ENCODE peak calls at places on chromosomes 16 and 17, in five cellular contexts. B, K, I, C and A are unnamed samples.

GRCh38 chr17:82367724-82368524 is 3.6 kb upstream of the UTS2R start:
- DNase-seq in K (no peak), B (peak), C (peak), I (peak), A (peak)

GRCh38 chr16:61263400-61263799 is 772.8 kb downstream of the CDH8 start:
- DNase-seq in C (no peak), B (no peak), K (no peak), I (no peak), A (peak)

GRCh38 chr17:8053600-8053999 is 14.7 kb downstream of the ALOX15B start:
- DNase-seq in C (no peak), B (no peak), I (no peak), K (no peak), A (no peak)

GRCh38 chr16:9813665-9814064 is 368.6 kb downstream of the GRIN2A start:
- DNase-seq in C (no peak), K (no peak), B (no peak), I (no peak), A (no peak)

GRCh38 chr17:10812674-10813073 is 8.8 kb upstream of the TMEM238L start:
- DNase-seq in C (no peak), I (no peak), K (no peak), B (no peak), A (no peak)

GRCh38 chr16:57614546-57615343 is 13.7 kb upstream of the ADGRG1 start:
- DNase-seq in B (no peak), I (no peak), K (no peak), C (no peak), A (no peak)

GRCh38 chr16:77414752-77415231 is 20.0 kb downstream of the ADAMTS18 start:
- DNase-seq in I (no peak), C (no peak), K (no peak), B (no peak), A (no peak)

GRCh38 chr17:30819941-30820705 is 4.4 kb downstream of the CRLF3 start:
- DNase-seq in K (no peak), I (no peak), B (no peak), C (no peak), A (no peak)

GRCh38 chr17:21119247-21119944 is 7.4 kb upstream of the DHRS7B start:
- DNase-seq in C (peak), I (peak), K (no peak), B (no peak), A (peak)

GRCh38 chr17:62892870-62893338 is 73.1 kb upstream of the TANC2 start:
- DNase-seq in C (no peak), B (no peak), I (peak), K (no peak), A (peak)

GRCh38 chr16:9159839-9160550 is 68.6 kb downstream of the HAPSTR1 start:
- DNase-seq in B (peak), C (peak), I (peak), K (peak), A (peak)

GRCh38 chr17:68961204-68961893 is 6.2 kb upstream of the ABCA8 start:
- DNase-seq in B (no peak), I (no peak), K (no peak), C (no peak), A (no peak)

GRCh38 chr17:56599093-56599492 is 5.6 kb downstream of the NOG start:
- DNase-seq in C (no peak), B (no peak), K (no peak), I (no peak), A (no peak)

GRCh38 chr17:7887482-7888183 is 956 bp upstream of the CHD3 start:
- DNase-seq in C (peak), B (no peak), K (peak), I (peak), A (peak)

GRCh38 chr16:49528035-49528434 is 154.4 kb downstream of the C16orf78 start:
- DNase-seq in K (no peak), B (no peak), I (no peak), C (no peak), A (no peak)

GRCh38 chr16:66387817-66388332 is 21.4 kb downstream of the CDH5 start:
- DNase-seq in I (peak), C (no peak), B (no peak), K (no peak), A (no peak)

GRCh38 chr17:82687375-82687861 is 11.1 kb downstream of the RAB40B start:
- DNase-seq in I (no peak), K (peak), C (no peak), B (no peak), A (no peak)

GRCh38 chr16:69522732-69523404 is 42.9 kb upstream of the NFAT5 start:
- DNase-seq in C (peak), K (no peak), I (peak), B (no peak), A (peak)

GRCh38 chr17:27419156-27419555 is 37.1 kb upstream of the KSR1 start:
- DNase-seq in I (no peak), B (no peak), K (no peak), C (no peak), A (no peak)

GRCh38 chr16:11052080-11052808 is 107.9 kb downstream of the CLEC16A start:
- DNase-seq in B (no peak), K (peak), C (no peak), I (no peak), A (no peak)

GRCh38 chr17:8326591-8327583 is 12.8 kb upstream of the ODF4 start:
- DNase-seq in C (no peak), K (no peak), B (no peak), I (no peak), A (peak)

GRCh38 chr16:642189-643049 is 791 bp downstream of the MCRIP2 start:
- DNase-seq in B (no peak), I (peak), C (peak), K (no peak), A (peak)

GRCh38 chr16:52469091-52469490 is 77.9 kb downstream of the TOX3 start:
- DNase-seq in C (no peak), B (no peak), I (no peak), K (no peak), A (no peak)

GRCh38 chr16:25018972-25019617 is 3.9 kb upstream of the ARHGAP17 start:
- DNase-seq in B (no peak), K (peak), I (no peak), C (no peak), A (no peak)

GRCh38 chr17:58352843-58353719 is 1.1 kb upstream of the SUPT4H1 start:
- DNase-seq in I (no peak), K (no peak), B (no peak), C (no peak), A (peak)

GRCh38 chr16:76639685-76640289 is 362.6 kb downstream of the CNTNAP4 start:
- DNase-seq in B (peak), K (no peak), C (no peak), I (peak), A (peak)

GRCh38 chr17:22443061-22443460 is 750.7 kb downstream of the KCNJ18 start:
- DNase-seq in K (no peak), I (no peak), B (no peak), C (no peak), A (no peak)

GRCh38 chr17:63497708-63498483 is 21.0 kb downstream of the ACE start:
- DNase-seq in B (no peak), I (peak), C (peak), K (no peak), A (peak)

GRCh38 chr17:4998666-4999428 is 1.1 kb downstream of the KIF1C start:
- DNase-seq in K (no peak), C (peak), B (no peak), I (peak), A (peak)

GRCh38 chr16:2457267-2457666 is 2.6 kb upstream of the TEDC2 start:
- DNase-seq in C (no peak), B (no peak), I (no peak), K (no peak), A (no peak)

GRCh38 chr16:590875-591200 is 972 bp downstream of the RAB40C start:
- DNase-seq in I (no peak), B (no peak), K (no peak), C (no peak), A (no peak)

GRCh38 chr17:34382586-34383224 is 19.7 kb upstream of the CCL1 start:
- DNase-seq in B (no peak), I (no peak), C (no peak), K (peak), A (no peak)

DNA sequence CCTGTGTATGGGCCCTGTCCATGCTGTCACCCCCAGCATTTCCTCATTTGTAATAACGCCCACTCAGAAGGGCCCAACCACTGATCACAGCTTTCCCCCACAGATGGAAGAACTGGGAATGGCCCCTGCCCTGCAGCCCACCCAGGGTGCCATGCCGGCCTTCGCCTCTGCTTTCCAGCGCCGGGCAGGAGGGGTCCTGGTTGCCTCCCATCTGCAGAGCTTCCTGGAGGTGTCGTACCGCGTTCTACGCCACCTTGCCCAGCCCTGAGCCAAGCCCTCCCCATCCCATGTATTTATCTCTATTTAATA is 1.4 kb downstream of the CSF3 start:
- DNase-seq in K (no peak), B (no peak), C (no peak), I (no peak), A (no peak)
- TF ChIP-seq CREB1 in K (no peak), B (no peak), C (no peak), I (no peak), A (no peak)

DNA sequence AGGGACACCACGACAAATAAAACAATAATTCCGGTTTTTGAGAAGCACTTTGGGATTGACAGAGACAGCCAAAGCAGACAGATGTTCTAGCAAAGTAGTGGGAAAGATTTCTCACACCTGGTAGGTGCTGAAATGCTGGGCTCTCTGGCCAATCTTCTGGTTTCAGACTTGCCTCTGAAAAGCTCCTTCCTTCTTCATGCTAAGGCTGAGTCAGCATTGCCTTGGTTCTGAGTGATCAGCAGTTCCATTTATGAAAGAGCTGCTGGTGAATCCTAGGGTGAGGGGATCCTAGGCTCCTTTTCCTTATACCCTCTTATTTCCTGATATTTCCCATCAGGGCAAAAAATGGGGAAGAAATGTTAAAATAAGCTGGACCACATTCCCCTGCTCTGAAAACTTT is 268.7 kb upstream of the SALL1 start:
- DNase-seq in I (no peak), K (no peak), B (no peak), C (no peak), A (no peak)
- TF ChIP-seq CTCF in I (no peak), K (no peak), B (no peak), C (no peak), A (no peak)

GRCh38 chr16:85359147-85359822 is 247.0 kb upstream of the CIBAR2 start:
- DNase-seq in B (no peak), K (no peak), I (no peak), C (peak), A (no peak)
- H2AFZ ChIP-seq in B (no peak), K (no peak), I (no peak), C (peak), A (no peak)

GRCh38 chr16:81932668-81933067 is 78.6 kb downstream of the SDR42E1 start:
- DNase-seq in K (no peak), I (no peak), B (no peak), C (no peak), A (peak)

GRCh38 chr16:81928975-81929374 is 82.3 kb downstream of the SDR42E1 start:
- DNase-seq in B (no peak), K (no peak), I (no peak), C (peak), A (peak)

GRCh38 chr16:81929841-81930240 is 81.4 kb downstream of the SDR42E1 start:
- DNase-seq in C (no peak), B (no peak), K (no peak), I (no peak), A (no peak)

GRCh38 chr16:81927561-81928185 is 83.6 kb downstream of the SDR42E1 start:
- DNase-seq in I (no peak), K (no peak), C (no peak), B (no peak), A (no peak)

DNA sequence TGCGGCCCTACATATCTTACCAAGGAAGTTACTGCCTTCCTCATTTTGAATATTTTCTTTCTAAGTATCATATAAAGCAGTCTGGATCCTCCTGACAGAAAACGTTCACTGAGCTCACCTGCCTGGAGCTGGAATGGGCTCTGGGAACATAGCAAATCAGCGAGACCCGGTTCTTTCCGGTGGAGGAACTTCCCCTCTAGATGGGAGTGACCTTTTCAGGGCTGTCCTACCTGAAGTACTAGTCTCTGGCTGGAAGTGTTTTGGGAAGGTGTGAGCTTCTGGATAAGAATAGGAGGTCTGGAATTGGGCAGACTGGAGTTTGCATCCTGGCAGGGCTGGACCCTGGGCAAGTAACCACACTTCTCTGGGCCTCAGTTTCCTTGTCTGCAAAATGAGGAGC is 79.3 kb downstream of the SDR42E1 start:
- DNase-seq in I (no peak), B (no peak), C (no peak), K (no peak), A (no peak)
- TF ChIP-seq CREB1 in I (no peak), B (no peak), C (no peak), K (no peak), A (no peak)